ENCODE peak calls at places on chromosomes 16 and 17, in nine cellular contexts. Q is heart right ventricle; E is uterus; D is brain microvascular endothelial cell; S is body of pancreas; P is stomach; Z is CD8-positive, alpha-beta T cell; K is tibial artery; T is hepatocyte. B is an unnamed sample.
A peak's percentile ranks its signal among the peaks of the same experiment; 100 is the strongest.

GRCh38 chr16:818592-818991 is 18.1 kb upstream of the GNG13 start:
- DNase-seq in E (no peak), Z (no peak), Q (no peak), S (no peak), D (no peak), T (no peak), K (no peak), P (no peak), B (no peak)

GRCh38 chr16:85323961-85324253 is 211.6 kb upstream of the CIBAR2 start:
- DNase-seq in P (no peak), Z (no peak), K (no peak), T (no peak), D (no peak), Q (no peak), S (no peak), E (no peak), B (no peak)

GRCh38 chr16:24834459-24835335 is 11.1 kb upstream of the SLC5A11 start:
- DNase-seq in D (peak; percentile 34), E (no peak), S (no peak), Z (no peak), K (no peak), P (peak; percentile 60), Q (no peak), T (peak; percentile 73), B (no peak)

GRCh38 chr16:15881794-15882379 is 6.5 kb downstream of the CEP20 start:
- DNase-seq in S (no peak), E (no peak), P (no peak), K (no peak), Q (no peak), T (no peak), Z (no peak), D (no peak), B (no peak)

GRCh38 chr16:68645494-68646388 is 631 bp downstream of the CDH3 start:
- DNase-seq in S (peak; percentile 14), T (peak; percentile 70), D (no peak), Z (no peak), Q (no peak), E (peak; percentile 29), P (no peak), K (no peak), B (no peak)

GRCh38 chr17:82520041-82520910 is 744 bp downstream of the FOXK2 start:
- DNase-seq in T (peak; percentile 56), S (peak; percentile 40), E (peak; percentile 33), P (no peak), Z (peak; percentile 32), D (no peak), K (no peak), Q (peak; percentile 35), B (peak; percentile 20)

GRCh38 chr17:59829217-59830006 is 63.3 kb downstream of the TUBD1 start:
- DNase-seq in Z (no peak), D (peak; percentile 98), E (no peak), K (no peak), Q (no peak), P (no peak), T (peak; percentile 87), S (no peak), B (no peak)

GRCh38 chr16:73527191-73527590 is 479.3 kb upstream of the ZFHX3 start:
- DNase-seq in P (no peak), Z (no peak), S (no peak), E (no peak), T (no peak), Q (no peak), D (no peak), K (no peak), B (no peak)

GRCh38 chr16:81237282-81237681 is 1.2 kb upstream of the BCO1 start:
- DNase-seq in S (peak; percentile 46), E (peak; percentile 62), Z (no peak), K (no peak), P (peak; percentile 89), T (no peak), D (no peak), Q (peak; percentile 66), B (peak; percentile 76)

GRCh38 chr16:75506567-75506966 is 11.3 kb upstream of the CHST6 start:
- DNase-seq in E (no peak), D (peak; percentile 87), P (no peak), S (no peak), K (peak; percentile 82), Z (no peak), T (no peak), Q (no peak), B (no peak)

GRCh38 chr17:71085238-71086033 is 916.1 kb downstream of the KCNJ2 start:
- DNase-seq in K (no peak), T (peak; percentile 20), Q (no peak), D (no peak), Z (no peak), E (no peak), S (peak; percentile 25), P (peak; percentile 27), B (no peak)

GRCh38 chr16:84103678-84104077 is 13.1 kb downstream of the MBTPS1 start:
- DNase-seq in E (no peak), Z (no peak), T (no peak), P (no peak), Q (no peak), K (no peak), D (no peak), S (no peak), B (no peak)

GRCh38 chr17:18039535-18040286 is 503 bp downstream of the GID4 start:
- DNase-seq in S (peak; percentile 50), E (no peak), T (peak; percentile 65), Q (peak; percentile 30), Z (no peak), K (peak; percentile 50), P (peak; percentile 56), D (no peak), B (no peak)

GRCh38 chr16:70738083-70738977 is 52.5 kb upstream of the MTSS2 start:
- DNase-seq in T (peak; percentile 66), Q (peak; percentile 72), D (peak; percentile 48), S (no peak), P (peak; percentile 43), E (peak; percentile 71), K (peak; percentile 62), Z (peak; percentile 58), B (peak; percentile 69)

GRCh38 chr16:66188786-66189725 is 177.4 kb upstream of the CDH5 start:
- DNase-seq in T (peak; percentile 19), E (peak; percentile 36), P (no peak), K (peak; percentile 52), Z (no peak), D (peak; percentile 2), S (no peak), Q (no peak), B (no peak)

GRCh38 chr17:12229315-12229714 is 208.6 kb downstream of the MAP2K4 start:
- DNase-seq in P (no peak), Z (no peak), K (no peak), T (no peak), S (no peak), D (no peak), E (no peak), Q (no peak), B (no peak)

GRCh38 chr16:48607056-48607825 is 2.7 kb downstream of the N4BP1 start:
- DNase-seq in S (no peak), T (peak; percentile 57), P (peak; percentile 76), E (no peak), Z (no peak), Q (no peak), K (no peak), D (peak; percentile 27), B (no peak)

GRCh38 chr17:2903193-2903974 is 107.1 kb downstream of the RAP1GAP2 start:
- DNase-seq in T (no peak), E (no peak), P (peak; percentile 80), K (no peak), Q (no peak), D (no peak), Z (no peak), S (peak; percentile 85), B (no peak)

GRCh38 chr16:89106533-89107208 is 13.0 kb downstream of the ACSF3 start:
- DNase-seq in S (no peak), Q (no peak), D (no peak), Z (peak; percentile 15), E (no peak), T (no peak), K (no peak), P (no peak), B (no peak)

GRCh38 chr16:51527349-51527748 is 376.3 kb upstream of the SALL1 start:
- DNase-seq in K (no peak), P (no peak), S (no peak), E (no peak), Q (no peak), D (no peak), Z (no peak), T (no peak), B (no peak)

GRCh38 chr16:3099732-3100499 is 822 bp upstream of the ZSCAN10 start:
- DNase-seq in S (peak; percentile 95), D (peak; percentile 86), K (peak; percentile 86), P (peak; percentile 98), Q (peak; percentile 94), E (peak; percentile 65), Z (peak; percentile 85), T (peak; percentile 98), B (peak; percentile 94)

GRCh38 chr16:30434852-30435251 is 5.0 kb upstream of the DCTPP1 start:
- DNase-seq in P (no peak), K (no peak), T (no peak), E (no peak), S (no peak), D (no peak), Z (no peak), Q (no peak), B (no peak)

GRCh38 chr17:2416010-2416734 is 15.3 kb upstream of the MNT start:
- DNase-seq in P (peak; percentile 95), Z (peak; percentile 78), E (peak; percentile 95), S (peak; percentile 94), D (peak; percentile 85), T (peak; percentile 93), K (peak; percentile 92), Q (peak; percentile 91), B (peak; percentile 88)

GRCh38 chr17:80263253-80264047 is 2.8 kb downstream of the RNF213 start:
- DNase-seq in Q (peak; percentile 63), E (peak; percentile 82), T (peak; percentile 90), P (peak; percentile 93), Z (peak; percentile 87), D (peak; percentile 91), K (peak; percentile 90), S (peak; percentile 79), B (peak; percentile 75)
- TF ChIP-seq CTCF in Q (peak; percentile 4), E (no peak), T (peak; percentile 2), P (no peak), Z (no peak), D (peak; percentile 36), K (no peak), S (peak; percentile 16), B (peak; percentile 21)

GRCh38 chr17:78374189-78374588 is 4.3 kb upstream of the PGS1 start:
- DNase-seq in K (no peak), Q (no peak), P (no peak), D (no peak), E (no peak), S (no peak), T (no peak), Z (no peak), B (no peak)
- H3K27ac ChIP-seq in K (no peak overlapping the region), Q (peak overlapping the region; percentile 43), P (peak overlapping the region; percentile 70), D (peak overlapping the region; percentile 94), E (no peak overlapping the region), S (peak overlapping the region; percentile 23), T (peak overlapping the region; percentile 95), Z (no peak overlapping the region), B (peak overlapping the region; percentile 57)

GRCh38 chr17:62780273-62780672 is 27.8 kb downstream of the MARCHF10 start:
- DNase-seq in Z (no peak), D (no peak), E (no peak), T (no peak), K (no peak), Q (peak; percentile 30), P (peak; percentile 86), S (peak; percentile 63), B (peak; percentile 23)
- TF ChIP-seq CTCF in Z (no peak), D (no peak), E (no peak), T (no peak), K (no peak), Q (no peak), P (no peak), S (peak; percentile 23), B (no peak)

GRCh38 chr17:62822080-62822904 is 14.2 kb upstream of the MARCHF10 start:
- DNase-seq in P (peak; percentile 51), E (no peak), D (peak; percentile 31), S (no peak), Z (no peak), K (no peak), T (no peak), Q (no peak), B (no peak)
- H3K27ac ChIP-seq in P (peak overlapping the region; percentile 34), E (no peak overlapping the region), D (peak overlapping the region; percentile 96), S (peak overlapping the region; percentile 66), Z (no peak overlapping the region), K (no peak overlapping the region), T (no peak overlapping the region), Q (no peak overlapping the region), B (no peak overlapping the region)

B was measured in left ventricle myocardium inferior.